ENCODE peak calls at places on chromosomes 16 and 17, in seven cellular contexts. One of them, this sample, is unnamed.

GRCh38 chr16:69311115-69311532 is at the start of gene VPS4A:
- DNase-seq in HCT116: peak
- DNase-seq in heart right ventricle: peak
- DNase-seq in cardiac muscle cell: peak
- DNase-seq in HL-60: peak
- DNase-seq in Peyer's patch: peak
- DNase-seq in fibroblast of lung: peak
- DNase-seq in this sample: peak

GRCh38 chr16:8370374-8371015 is 219.8 kb downstream of the TMEM114 start:
- DNase-seq in HCT116: no peak
- DNase-seq in heart right ventricle: no peak
- DNase-seq in cardiac muscle cell: no peak
- DNase-seq in HL-60: no peak
- DNase-seq in Peyer's patch: no peak
- DNase-seq in fibroblast of lung: peak
- DNase-seq in this sample: no peak

GRCh38 chr16:25922438-25922837 is 230.7 kb downstream of the HS3ST4 start:
- DNase-seq in HCT116: no peak
- DNase-seq in heart right ventricle: no peak
- DNase-seq in cardiac muscle cell: no peak
- DNase-seq in HL-60: no peak
- DNase-seq in Peyer's patch: no peak
- DNase-seq in fibroblast of lung: no peak
- DNase-seq in this sample: no peak

GRCh38 chr16:65117701-65118448 is 4.0 kb downstream of the CDH11 start:
- DNase-seq in HCT116: peak
- DNase-seq in heart right ventricle: peak
- DNase-seq in cardiac muscle cell: peak
- DNase-seq in HL-60: peak
- DNase-seq in Peyer's patch: peak
- DNase-seq in fibroblast of lung: peak
- DNase-seq in this sample: peak

GRCh38 chr17:10156579-10157488 is 41.6 kb downstream of the GAS7 start:
- DNase-seq in HCT116: no peak
- DNase-seq in heart right ventricle: peak
- DNase-seq in cardiac muscle cell: no peak
- DNase-seq in HL-60: peak
- DNase-seq in Peyer's patch: no peak
- DNase-seq in fibroblast of lung: no peak
- DNase-seq in this sample: peak

GRCh38 chr16:79171504-79172240 is 428.9 kb downstream of the MAF start:
- DNase-seq in HCT116: no peak
- DNase-seq in heart right ventricle: no peak
- DNase-seq in cardiac muscle cell: peak
- DNase-seq in HL-60: no peak
- DNase-seq in Peyer's patch: no peak
- DNase-seq in fibroblast of lung: no peak
- DNase-seq in this sample: no peak

GRCh38 chr16:84055366-84055765 is 12.8 kb upstream of the SLC38A8 start:
- DNase-seq in HCT116: no peak
- DNase-seq in heart right ventricle: peak
- DNase-seq in cardiac muscle cell: no peak
- DNase-seq in HL-60: no peak
- DNase-seq in Peyer's patch: peak
- DNase-seq in fibroblast of lung: peak
- DNase-seq in this sample: peak

GRCh38 chr16:11587643-11588247 is 1.0 kb upstream of the LITAF start:
- DNase-seq in HCT116: no peak
- DNase-seq in heart right ventricle: no peak
- DNase-seq in cardiac muscle cell: no peak
- DNase-seq in HL-60: no peak
- DNase-seq in Peyer's patch: no peak
- DNase-seq in fibroblast of lung: no peak
- DNase-seq in this sample: peak

GRCh38 chr17:28228109-28228840 is 90.7 kb upstream of the TMEM97 start:
- DNase-seq in HCT116: no peak
- DNase-seq in heart right ventricle: no peak
- DNase-seq in cardiac muscle cell: peak
- DNase-seq in HL-60: no peak
- DNase-seq in Peyer's patch: no peak
- DNase-seq in fibroblast of lung: no peak
- DNase-seq in this sample: no peak

GRCh38 chr17:72590882-72591499 is 470.2 kb downstream of the SOX9 start:
- DNase-seq in HCT116: no peak
- DNase-seq in heart right ventricle: no peak
- DNase-seq in cardiac muscle cell: no peak
- DNase-seq in HL-60: no peak
- DNase-seq in Peyer's patch: no peak
- DNase-seq in fibroblast of lung: no peak
- DNase-seq in this sample: no peak

DNA sequence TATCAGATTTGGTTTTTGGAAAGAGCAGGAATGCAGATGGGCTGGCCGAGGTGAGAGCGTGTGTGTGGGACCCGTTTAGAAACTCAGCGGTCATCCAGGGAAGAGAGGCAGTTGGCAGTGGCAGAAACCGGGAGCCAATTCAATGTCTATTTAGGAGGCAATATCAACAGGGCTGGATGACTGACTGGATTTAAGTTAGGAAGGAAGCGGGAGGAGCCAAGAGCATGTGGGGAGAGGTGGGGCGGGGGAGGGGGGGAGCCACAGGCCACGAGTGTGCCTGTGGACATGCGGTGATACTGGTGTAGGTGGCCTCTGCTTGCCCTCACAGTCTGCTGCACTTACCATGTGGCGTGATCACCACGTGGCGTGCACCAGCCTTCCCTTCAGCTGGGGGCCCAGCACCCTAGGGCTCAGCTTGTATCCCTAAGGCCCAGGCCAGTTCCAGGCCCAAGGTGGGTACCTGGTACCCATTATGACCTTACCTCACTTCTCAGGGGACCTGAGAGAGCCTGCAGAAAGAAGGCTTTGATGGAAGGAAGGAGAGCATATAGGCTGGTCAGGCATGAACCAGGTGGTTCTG is 10.8 kb upstream of the TPPP3 start:
- DNase-seq in HCT116: no peak
- DNase-seq in heart right ventricle: no peak
- DNase-seq in cardiac muscle cell: no peak
- DNase-seq in HL-60: no peak
- DNase-seq in Peyer's patch: no peak
- DNase-seq in fibroblast of lung: no peak
- DNase-seq in this sample: no peak
- H3K27ac ChIP-seq in HCT116: peak
- H3K27ac ChIP-seq in heart right ventricle: no peak
- H3K27ac ChIP-seq in cardiac muscle cell: no peak
- H3K27ac ChIP-seq in HL-60: no peak
- H3K27ac ChIP-seq in Peyer's patch: peak
- H3K27ac ChIP-seq in fibroblast of lung: no peak
- H3K27ac ChIP-seq in this sample: no peak

DNA sequence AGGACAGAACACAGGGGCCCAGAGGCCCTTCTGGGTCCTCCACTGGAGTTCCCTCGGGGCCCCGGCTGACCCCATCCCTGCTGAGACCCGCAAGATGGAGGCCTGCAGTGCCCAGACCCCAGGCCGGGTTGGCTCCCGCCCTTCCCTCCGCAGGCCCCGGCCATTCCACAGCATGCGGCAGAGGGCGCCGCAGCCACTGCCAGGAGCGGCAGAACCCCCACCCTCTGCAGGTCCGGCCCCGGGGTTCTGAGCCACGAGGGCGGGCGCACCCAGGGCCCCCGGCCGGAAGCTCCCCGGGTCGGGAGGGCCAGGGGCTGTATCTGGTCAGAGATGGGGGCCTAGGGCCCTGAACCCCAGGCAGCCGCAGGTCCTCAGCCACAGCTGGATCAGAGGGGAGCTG is 2.4 kb upstream of the PERCC1 start:
- DNase-seq in HCT116: no peak
- DNase-seq in heart right ventricle: no peak
- DNase-seq in cardiac muscle cell: no peak
- DNase-seq in HL-60: no peak
- DNase-seq in Peyer's patch: no peak
- DNase-seq in fibroblast of lung: peak
- DNase-seq in this sample: no peak
- TF ChIP-seq CTCF in HCT116: peak
- TF ChIP-seq CTCF in heart right ventricle: peak
- TF ChIP-seq CTCF in cardiac muscle cell: peak
- TF ChIP-seq CTCF in HL-60: peak
- TF ChIP-seq CTCF in Peyer's patch: peak
- TF ChIP-seq CTCF in fibroblast of lung: peak
- TF ChIP-seq CTCF in this sample: peak

DNA sequence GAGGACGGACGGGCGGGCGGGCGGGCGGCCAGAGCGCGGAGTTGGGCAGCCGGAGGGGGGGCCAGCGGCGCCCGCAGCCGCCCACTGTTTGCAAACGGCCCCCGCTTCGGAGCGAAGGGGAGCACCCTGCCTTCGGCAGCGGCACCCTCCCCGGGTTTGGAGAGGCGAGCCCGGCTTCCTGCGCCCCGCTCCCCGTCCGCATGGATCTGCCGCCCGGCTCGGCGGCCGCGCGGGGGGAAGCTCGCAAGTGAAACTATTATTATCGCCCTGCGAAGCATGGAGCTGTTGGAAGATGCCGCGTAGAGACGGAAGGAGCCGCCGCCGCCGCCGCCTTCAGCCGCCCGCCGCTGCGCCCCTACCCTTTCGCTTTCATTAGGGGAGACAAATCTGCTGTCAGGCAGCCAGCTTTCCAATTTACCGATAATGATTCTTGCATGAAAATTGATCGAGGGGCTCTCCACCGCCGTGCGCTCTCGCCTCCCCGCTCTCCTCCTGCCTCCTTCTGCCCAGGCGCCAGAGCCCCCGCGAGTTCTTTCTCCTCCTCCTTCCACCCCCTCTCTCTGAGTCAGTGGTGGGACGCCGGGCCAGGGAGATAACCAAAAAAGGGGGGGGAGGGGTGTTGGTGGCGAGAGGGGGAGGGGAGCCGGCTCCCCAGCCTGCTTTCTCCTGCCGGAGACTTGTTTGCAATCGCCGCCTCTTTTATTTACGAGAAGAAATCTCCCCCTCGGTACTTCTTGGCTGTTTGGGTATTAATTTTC is 58.2 kb upstream of the GSE1 start:
- DNase-seq in HCT116: no peak
- DNase-seq in heart right ventricle: peak
- DNase-seq in cardiac muscle cell: peak
- DNase-seq in HL-60: no peak
- DNase-seq in Peyer's patch: no peak
- DNase-seq in fibroblast of lung: peak
- DNase-seq in this sample: peak
- H3K4me3 ChIP-seq in HCT116: peak
- H3K4me3 ChIP-seq in heart right ventricle: peak
- H3K4me3 ChIP-seq in cardiac muscle cell: peak
- H3K4me3 ChIP-seq in HL-60: peak
- H3K4me3 ChIP-seq in Peyer's patch: peak
- H3K4me3 ChIP-seq in fibroblast of lung: peak
- H3K4me3 ChIP-seq in this sample: peak

GRCh38 chr17:41794603-41794975 is 8.1 kb upstream of the JUP start:
- DNase-seq in HCT116: no peak
- DNase-seq in heart right ventricle: no peak
- DNase-seq in cardiac muscle cell: no peak
- DNase-seq in HL-60: no peak
- DNase-seq in Peyer's patch: no peak
- DNase-seq in fibroblast of lung: no peak
- DNase-seq in this sample: no peak
- H3K27ac ChIP-seq in HCT116: peak
- H3K27ac ChIP-seq in heart right ventricle: no peak
- H3K27ac ChIP-seq in cardiac muscle cell: peak
- H3K27ac ChIP-seq in HL-60: no peak
- H3K27ac ChIP-seq in Peyer's patch: peak
- H3K27ac ChIP-seq in fibroblast of lung: no peak
- H3K27ac ChIP-seq in this sample: peak

GRCh38 chr16:89575247-89576172 is at the start of gene CPNE7:
- DNase-seq in HCT116: no peak
- DNase-seq in heart right ventricle: no peak
- DNase-seq in cardiac muscle cell: peak
- DNase-seq in HL-60: no peak
- DNase-seq in Peyer's patch: no peak
- DNase-seq in fibroblast of lung: no peak
- DNase-seq in this sample: no peak

GRCh38 chr16:89573826-89574680 is 1.5 kb upstream of the CPNE7 start:
- DNase-seq in HCT116: no peak
- DNase-seq in heart right ventricle: no peak
- DNase-seq in cardiac muscle cell: no peak
- DNase-seq in HL-60: no peak
- DNase-seq in Peyer's patch: no peak
- DNase-seq in fibroblast of lung: no peak
- DNase-seq in this sample: no peak

GRCh38 chr16:89572478-89573205 is 2.9 kb upstream of the CPNE7 start:
- DNase-seq in HCT116: no peak
- DNase-seq in heart right ventricle: no peak
- DNase-seq in cardiac muscle cell: no peak
- DNase-seq in HL-60: no peak
- DNase-seq in Peyer's patch: peak
- DNase-seq in fibroblast of lung: no peak
- DNase-seq in this sample: no peak

GRCh38 chr16:89576173-89577054 is 856 bp downstream of the CPNE7 start:
- DNase-seq in HCT116: no peak
- DNase-seq in heart right ventricle: no peak
- DNase-seq in cardiac muscle cell: no peak
- DNase-seq in HL-60: no peak
- DNase-seq in Peyer's patch: no peak
- DNase-seq in fibroblast of lung: no peak
- DNase-seq in this sample: no peak

GRCh38 chr16:89574681-89575246 is 794 bp upstream of the CPNE7 start:
- DNase-seq in HCT116: peak
- DNase-seq in heart right ventricle: no peak
- DNase-seq in cardiac muscle cell: peak
- DNase-seq in HL-60: peak
- DNase-seq in Peyer's patch: peak
- DNase-seq in fibroblast of lung: peak
- DNase-seq in this sample: peak
- TF ChIP-seq CTCF in HCT116: peak
- TF ChIP-seq CTCF in heart right ventricle: peak
- TF ChIP-seq CTCF in cardiac muscle cell: peak
- TF ChIP-seq CTCF in HL-60: peak
- TF ChIP-seq CTCF in Peyer's patch: peak
- TF ChIP-seq CTCF in fibroblast of lung: peak
- TF ChIP-seq CTCF in this sample: peak